ENCODE peak calls at places on chromosomes 1 and 21, in five cellular contexts. One of them, this sample, is unnamed.

GRCh38 chr21:45011426-45011825 is 63.0 kb upstream of the ADARB1 start:
- DNase-seq in cardiac muscle cell: no peak
- DNase-seq in fibroblast of pulmonary artery: no peak
- DNase-seq in PC-3: no peak
- DNase-seq in lung: no peak
- DNase-seq in this sample: no peak

GRCh38 chr21:29221259-29221744 is 77.4 kb upstream of the BACH1 start:
- DNase-seq in cardiac muscle cell: peak; percentile 83
- DNase-seq in fibroblast of pulmonary artery: peak; percentile 71
- DNase-seq in PC-3: no peak
- DNase-seq in lung: no peak
- DNase-seq in this sample: peak; percentile 100

GRCh38 chr1:43659785-43660184 is 9.8 kb downstream of the KDM4A start:
- DNase-seq in cardiac muscle cell: no peak
- DNase-seq in fibroblast of pulmonary artery: no peak
- DNase-seq in PC-3: no peak
- DNase-seq in lung: no peak
- DNase-seq in this sample: no peak

GRCh38 chr1:97489834-97490233 is 431.0 kb downstream of the DPYD start:
- DNase-seq in cardiac muscle cell: peak; percentile 75
- DNase-seq in fibroblast of pulmonary artery: peak; percentile 84
- DNase-seq in PC-3: peak; percentile 30
- DNase-seq in lung: no peak
- DNase-seq in this sample: peak; percentile 20

GRCh38 chr21:44455524-44456206 is 355 bp downstream of the LRRC3 start:
- DNase-seq in cardiac muscle cell: peak; percentile 40
- DNase-seq in fibroblast of pulmonary artery: peak; percentile 26
- DNase-seq in PC-3: peak; percentile 49
- DNase-seq in lung: peak; percentile 51
- DNase-seq in this sample: no peak

GRCh38 chr1:162905759-162906158 is 44.8 kb upstream of the CCDC190 start:
- DNase-seq in cardiac muscle cell: peak; percentile 76
- DNase-seq in fibroblast of pulmonary artery: peak; percentile 69
- DNase-seq in PC-3: peak; percentile 92
- DNase-seq in lung: no peak
- DNase-seq in this sample: peak; percentile 82

GRCh38 chr1:232435746-232436145 is 194.2 kb downstream of the SIPA1L2 start:
- DNase-seq in cardiac muscle cell: peak; percentile 86
- DNase-seq in fibroblast of pulmonary artery: peak; percentile 72
- DNase-seq in PC-3: no peak
- DNase-seq in lung: no peak
- DNase-seq in this sample: peak; percentile 66

GRCh38 chr21:45528028-45528705 is 14.1 kb downstream of the SLC19A1 start:
- DNase-seq in cardiac muscle cell: no peak
- DNase-seq in fibroblast of pulmonary artery: no peak
- DNase-seq in PC-3: no peak
- DNase-seq in lung: no peak
- DNase-seq in this sample: no peak

GRCh38 chr1:103492003-103492665 is 33.4 kb upstream of the RNPC3 start:
- DNase-seq in cardiac muscle cell: no peak
- DNase-seq in fibroblast of pulmonary artery: peak; percentile 31
- DNase-seq in PC-3: no peak
- DNase-seq in lung: no peak
- DNase-seq in this sample: no peak

GRCh38 chr1:56710646-56711045 is 65.5 kb downstream of the PRKAA2 start:
- DNase-seq in cardiac muscle cell: peak; percentile 48
- DNase-seq in fibroblast of pulmonary artery: peak; percentile 60
- DNase-seq in PC-3: peak; percentile 73
- DNase-seq in lung: no peak
- DNase-seq in this sample: peak; percentile 87

GRCh38 chr21:42347601-42348327 is 3.0 kb downstream of the TFF2 start:
- DNase-seq in cardiac muscle cell: no peak
- DNase-seq in fibroblast of pulmonary artery: no peak
- DNase-seq in PC-3: no peak
- DNase-seq in lung: no peak
- DNase-seq in this sample: no peak

GRCh38 chr1:162566870-162567269 is 5.3 kb downstream of the UAP1 start:
- DNase-seq in cardiac muscle cell: no peak
- DNase-seq in fibroblast of pulmonary artery: no peak
- DNase-seq in PC-3: no peak
- DNase-seq in lung: no peak
- DNase-seq in this sample: no peak

GRCh38 chr1:164141717-164142268 is 417.2 kb upstream of the PBX1 start:
- DNase-seq in cardiac muscle cell: no peak
- DNase-seq in fibroblast of pulmonary artery: no peak
- DNase-seq in PC-3: no peak
- DNase-seq in lung: no peak
- DNase-seq in this sample: no peak

GRCh38 chr1:13749543-13750307 is 49.7 kb downstream of the PRDM2 start:
- DNase-seq in cardiac muscle cell: peak; percentile 61
- DNase-seq in fibroblast of pulmonary artery: peak; percentile 52
- DNase-seq in PC-3: peak; percentile 19
- DNase-seq in lung: peak; percentile 60
- DNase-seq in this sample: no peak

GRCh38 chr1:23581219-23581618 is 21.9 kb upstream of the ID3 start:
- DNase-seq in cardiac muscle cell: peak; percentile 74
- DNase-seq in fibroblast of pulmonary artery: peak; percentile 85
- DNase-seq in PC-3: no peak
- DNase-seq in lung: no peak
- DNase-seq in this sample: no peak

GRCh38 chr1:156794506-156795373 is 21.9 kb downstream of the SH2D2A start:
- DNase-seq in cardiac muscle cell: no peak
- DNase-seq in fibroblast of pulmonary artery: no peak
- DNase-seq in PC-3: no peak
- DNase-seq in lung: no peak
- DNase-seq in this sample: no peak

GRCh38 chr1:235050911-235051360 is 77.7 kb downstream of the TOMM20 start:
- DNase-seq in cardiac muscle cell: peak; percentile 84
- DNase-seq in fibroblast of pulmonary artery: peak; percentile 82
- DNase-seq in PC-3: no peak
- DNase-seq in lung: no peak
- DNase-seq in this sample: peak; percentile 79

GRCh38 chr1:238664139-238664538 is 722.2 kb upstream of the CHRM3 start:
- DNase-seq in cardiac muscle cell: no peak
- DNase-seq in fibroblast of pulmonary artery: no peak
- DNase-seq in PC-3: no peak
- DNase-seq in lung: no peak
- DNase-seq in this sample: no peak

GRCh38 chr1:205532026-205532891 is 27.8 kb downstream of the CDK18 start:
- DNase-seq in cardiac muscle cell: no peak
- DNase-seq in fibroblast of pulmonary artery: no peak
- DNase-seq in PC-3: no peak
- DNase-seq in lung: no peak
- DNase-seq in this sample: no peak

GRCh38 chr21:34592120-34592561 is 22.8 kb downstream of the RCAN1 start:
- DNase-seq in cardiac muscle cell: peak; percentile 49
- DNase-seq in fibroblast of pulmonary artery: peak; percentile 21
- DNase-seq in PC-3: no peak
- DNase-seq in lung: no peak
- DNase-seq in this sample: peak; percentile 36

GRCh38 chr1:115949156-115949555 is 27.2 kb upstream of the SLC22A15 start:
- DNase-seq in cardiac muscle cell: no peak
- DNase-seq in fibroblast of pulmonary artery: no peak
- DNase-seq in PC-3: peak; percentile 69
- DNase-seq in lung: no peak
- DNase-seq in this sample: no peak

GRCh38 chr1:43358121-43358745 is 548 bp upstream of the CDC20 start:
- DNase-seq in cardiac muscle cell: no peak
- DNase-seq in fibroblast of pulmonary artery: peak; percentile 49
- DNase-seq in PC-3: peak; percentile 54
- DNase-seq in lung: no peak
- DNase-seq in this sample: peak; percentile 41

GRCh38 chr1:35611655-35612054 is 29.7 kb downstream of the PSMB2 start:
- DNase-seq in cardiac muscle cell: no peak
- DNase-seq in fibroblast of pulmonary artery: no peak
- DNase-seq in PC-3: no peak
- DNase-seq in lung: no peak
- DNase-seq in this sample: no peak

GRCh38 chr1:240499012-240499411 is 112.9 kb downstream of the GREM2 start:
- DNase-seq in cardiac muscle cell: peak; percentile 17
- DNase-seq in fibroblast of pulmonary artery: peak; percentile 69
- DNase-seq in PC-3: peak; percentile 57
- DNase-seq in lung: no peak
- DNase-seq in this sample: peak; percentile 62

GRCh38 chr1:156025873-156026272 is 5.1 kb upstream of the SSR2 start:
- DNase-seq in cardiac muscle cell: peak; percentile 59
- DNase-seq in fibroblast of pulmonary artery: peak; percentile 57
- DNase-seq in PC-3: no peak
- DNase-seq in lung: peak; percentile 50
- DNase-seq in this sample: peak; percentile 23

GRCh38 chr21:33257404-33257803 is 8.8 kb upstream of the IL10RB start:
- DNase-seq in cardiac muscle cell: no peak
- DNase-seq in fibroblast of pulmonary artery: no peak
- DNase-seq in PC-3: no peak
- DNase-seq in lung: no peak
- DNase-seq in this sample: no peak

GRCh38 chr21:46188226-46189212 is 4.3 kb upstream of the SPATC1L start:
- DNase-seq in cardiac muscle cell: peak; percentile 64
- DNase-seq in fibroblast of pulmonary artery: peak; percentile 85
- DNase-seq in PC-3: peak; percentile 83
- DNase-seq in lung: no peak
- DNase-seq in this sample: peak; percentile 59

GRCh38 chr1:230170610-230171009 is 103.6 kb downstream of the GALNT2 start:
- DNase-seq in cardiac muscle cell: no peak
- DNase-seq in fibroblast of pulmonary artery: no peak
- DNase-seq in PC-3: no peak
- DNase-seq in lung: no peak
- DNase-seq in this sample: no peak

GRCh38 chr21:44379991-44380865 is 26.8 kb downstream of the TRPM2 start:
- DNase-seq in cardiac muscle cell: no peak
- DNase-seq in fibroblast of pulmonary artery: no peak
- DNase-seq in PC-3: no peak
- DNase-seq in lung: no peak
- DNase-seq in this sample: no peak

DNA sequence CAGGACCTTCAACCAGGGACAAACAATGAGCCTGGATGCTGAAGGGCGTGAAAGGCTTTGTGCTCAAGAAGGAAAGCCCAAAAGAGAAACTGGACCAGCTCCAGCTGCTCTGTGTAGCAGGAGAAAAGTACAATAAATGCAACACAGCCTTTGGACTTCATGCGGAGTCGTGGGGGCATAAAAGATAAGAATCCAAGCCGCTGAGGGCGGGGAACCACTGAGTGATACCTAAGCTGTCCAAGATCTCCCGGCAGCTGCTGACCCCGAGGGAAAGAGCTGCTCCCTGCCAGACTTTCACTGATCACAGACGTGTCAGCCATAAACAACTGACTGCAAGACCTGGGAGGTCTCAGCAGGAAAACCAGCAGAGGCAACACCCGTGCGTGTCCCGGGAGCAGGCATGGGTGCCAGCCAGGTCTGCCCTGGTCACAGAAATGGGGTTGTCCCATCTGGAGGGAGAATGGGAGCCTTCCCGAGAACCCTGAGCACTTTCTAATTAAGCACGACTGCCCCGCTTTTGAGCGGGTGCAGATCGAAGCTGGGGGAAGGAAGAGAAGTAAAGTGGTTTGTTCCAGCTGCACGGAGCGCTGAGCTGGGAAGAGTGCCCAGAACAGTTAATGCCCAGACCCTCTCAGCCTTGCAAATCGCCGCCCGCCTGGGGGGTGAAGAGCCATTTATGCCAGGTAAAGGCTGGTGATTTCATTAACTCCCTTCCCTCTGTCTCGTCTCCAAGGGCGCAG is 68.3 kb upstream of the TARDBP start:
- DNase-seq in cardiac muscle cell: peak; percentile 45
- DNase-seq in fibroblast of pulmonary artery: peak; percentile 25
- DNase-seq in PC-3: peak; percentile 3
- DNase-seq in lung: no peak
- DNase-seq in this sample: peak; percentile 16
- H3K4me3 ChIP-seq in cardiac muscle cell: no peak overlapping the region
- H3K4me3 ChIP-seq in fibroblast of pulmonary artery: peak overlapping the region; percentile 38
- H3K4me3 ChIP-seq in PC-3: peak overlapping the region; percentile 56
- H3K4me3 ChIP-seq in lung: no peak overlapping the region
- H3K4me3 ChIP-seq in this sample: no peak overlapping the region

GRCh38 chr1:201155354-201155753 is 1.1 kb upstream of the TMEM9 start:
- DNase-seq in cardiac muscle cell: no peak
- DNase-seq in fibroblast of pulmonary artery: no peak
- DNase-seq in PC-3: no peak
- DNase-seq in lung: no peak
- DNase-seq in this sample: no peak
- H3K4me3 ChIP-seq in cardiac muscle cell: no peak overlapping the region
- H3K4me3 ChIP-seq in fibroblast of pulmonary artery: no peak overlapping the region
- H3K4me3 ChIP-seq in PC-3: no peak overlapping the region
- H3K4me3 ChIP-seq in lung: no peak overlapping the region
- H3K4me3 ChIP-seq in this sample: no peak overlapping the region

DNA sequence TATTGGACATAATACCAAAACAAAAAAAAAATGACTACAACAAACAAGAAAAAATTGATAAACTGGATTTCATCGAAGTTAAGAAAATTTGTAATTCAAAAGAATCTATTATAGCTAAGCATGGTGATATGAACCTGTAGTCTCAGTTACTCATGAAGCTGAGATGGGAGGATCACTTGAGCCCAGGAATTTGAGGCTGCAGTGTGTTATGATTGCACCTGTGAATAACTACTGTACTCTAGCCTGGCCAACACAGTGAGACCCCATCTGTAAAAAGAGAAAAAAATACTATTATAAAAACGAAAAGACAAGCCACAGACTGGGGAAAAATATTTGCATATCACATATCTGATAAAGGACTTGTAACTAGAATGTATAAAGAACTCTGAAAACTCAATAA is 24.5 kb upstream of the TRIM62 start:
- DNase-seq in cardiac muscle cell: no peak
- DNase-seq in fibroblast of pulmonary artery: no peak
- DNase-seq in PC-3: no peak
- DNase-seq in lung: no peak
- DNase-seq in this sample: no peak
- H3K4me3 ChIP-seq in cardiac muscle cell: no peak overlapping the region
- H3K4me3 ChIP-seq in fibroblast of pulmonary artery: no peak overlapping the region
- H3K4me3 ChIP-seq in PC-3: no peak overlapping the region
- H3K4me3 ChIP-seq in lung: no peak overlapping the region
- H3K4me3 ChIP-seq in this sample: no peak overlapping the region

GRCh38 chr1:39922139-39922757 is 20.5 kb upstream of the MYCL start:
- DNase-seq in cardiac muscle cell: peak; percentile 13
- DNase-seq in fibroblast of pulmonary artery: no peak
- DNase-seq in PC-3: no peak
- DNase-seq in lung: no peak
- DNase-seq in this sample: no peak
- H3K4me3 ChIP-seq in cardiac muscle cell: no peak overlapping the region
- H3K4me3 ChIP-seq in fibroblast of pulmonary artery: no peak overlapping the region
- H3K4me3 ChIP-seq in PC-3: no peak overlapping the region
- H3K4me3 ChIP-seq in lung: no peak overlapping the region
- H3K4me3 ChIP-seq in this sample: no peak overlapping the region

GRCh38 chr1:21510113-21510493 is 880 bp downstream of the ALPL start:
- DNase-seq in cardiac muscle cell: peak; percentile 26
- DNase-seq in fibroblast of pulmonary artery: no peak
- DNase-seq in PC-3: no peak
- DNase-seq in lung: no peak
- DNase-seq in this sample: no peak

GRCh38 chr1:21506804-21507203 is 2.4 kb upstream of the ALPL start:
- DNase-seq in cardiac muscle cell: no peak
- DNase-seq in fibroblast of pulmonary artery: no peak
- DNase-seq in PC-3: no peak
- DNase-seq in lung: no peak
- DNase-seq in this sample: no peak

GRCh38 chr1:21509351-21510112 is at the start of gene ALPL:
- DNase-seq in cardiac muscle cell: no peak
- DNase-seq in fibroblast of pulmonary artery: no peak
- DNase-seq in PC-3: no peak
- DNase-seq in lung: no peak
- DNase-seq in this sample: no peak

GRCh38 chr1:21507511-21508270 is 1.5 kb upstream of the ALPL start:
- DNase-seq in cardiac muscle cell: no peak
- DNase-seq in fibroblast of pulmonary artery: no peak
- DNase-seq in PC-3: no peak
- DNase-seq in lung: no peak
- DNase-seq in this sample: no peak

GRCh38 chr1:21508580-21509350 is 458 bp upstream of the ALPL start:
- DNase-seq in cardiac muscle cell: peak; percentile 71
- DNase-seq in fibroblast of pulmonary artery: peak; percentile 39
- DNase-seq in PC-3: peak; percentile 63
- DNase-seq in lung: peak; percentile 81
- DNase-seq in this sample: no peak
- H3K4me3 ChIP-seq in cardiac muscle cell: peak overlapping the region; percentile 9
- H3K4me3 ChIP-seq in fibroblast of pulmonary artery: no peak overlapping the region
- H3K4me3 ChIP-seq in PC-3: peak overlapping the region; percentile 55
- H3K4me3 ChIP-seq in lung: no peak overlapping the region
- H3K4me3 ChIP-seq in this sample: no peak overlapping the region